ENCODE peak calls at places on chromosome 2, in four cellular contexts. K is thyroid gland, C is neuronal stem cell, X is IMR-90. D is an unnamed sample. For H3K4me1, the result is how much of the 10 kb centered on the place peaks cover.

GRCh38 chr2:216603010-216603883 is 30.0 kb upstream of the IGFBP2 start:
- DNase-seq in K (no peak), C (no peak), X (no peak), D (no peak)

GRCh38 chr2:185391571-185391970 is 347.0 kb upstream of the FSIP2 start:
- DNase-seq in K (no peak), C (no peak), X (no peak), D (no peak)

GRCh38 chr2:103959174-103960125 is 894.5 kb upstream of the POU3F3 start:
- DNase-seq in K (peak), C (peak), X (no peak), D (no peak)

GRCh38 chr2:79103199-79103598 is 15.4 kb upstream of the REG1B start:
- DNase-seq in K (no peak), C (no peak), X (no peak), D (no peak)

GRCh38 chr2:45205985-45206384 is 196.7 kb upstream of the SIX2 start:
- DNase-seq in K (no peak), C (no peak), X (no peak), D (no peak)

GRCh38 chr2:120988741-120989555 is 253.3 kb downstream of the GLI2 start:
- DNase-seq in K (no peak), C (no peak), X (no peak), D (no peak)

GRCh38 chr2:212711851-212712250 is 173.2 kb upstream of the ERBB4 start:
- DNase-seq in K (no peak), C (no peak), X (peak), D (no peak)

GRCh38 chr2:14720319-14720718 is 87.8 kb downstream of the LRATD1 start:
- DNase-seq in K (no peak), C (no peak), X (peak), D (no peak)

GRCh38 chr2:233597522-233597921 is 19.9 kb upstream of the UGT1A8 start:
- DNase-seq in K (no peak), C (no peak), X (no peak), D (no peak)

GRCh38 chr2:219508444-219508734 is 5.9 kb upstream of the ASIC4 start:
- DNase-seq in K (no peak), C (no peak), X (no peak), D (no peak)

GRCh38 chr2:132669854-132670103 is 226 bp downstream of the LYPD1 start:
- DNase-seq in K (no peak), C (peak), X (no peak), D (no peak)

GRCh38 chr2:70088508-70089219 is 1.4 kb downstream of the PCBP1 start:
- DNase-seq in K (no peak), C (no peak), X (peak), D (no peak)
- H3K4me1 ChIP-seq in K (under half), C (under half), X (under half), D (half or more)

GRCh38 chr2:197075754-197076337 is 149.3 kb upstream of the PGAP1 start:
- DNase-seq in K (no peak), C (no peak), X (no peak), D (no peak)
- H3K27ac ChIP-seq in K (no peak), C (no peak), X (no peak), D (no peak)

DNA sequence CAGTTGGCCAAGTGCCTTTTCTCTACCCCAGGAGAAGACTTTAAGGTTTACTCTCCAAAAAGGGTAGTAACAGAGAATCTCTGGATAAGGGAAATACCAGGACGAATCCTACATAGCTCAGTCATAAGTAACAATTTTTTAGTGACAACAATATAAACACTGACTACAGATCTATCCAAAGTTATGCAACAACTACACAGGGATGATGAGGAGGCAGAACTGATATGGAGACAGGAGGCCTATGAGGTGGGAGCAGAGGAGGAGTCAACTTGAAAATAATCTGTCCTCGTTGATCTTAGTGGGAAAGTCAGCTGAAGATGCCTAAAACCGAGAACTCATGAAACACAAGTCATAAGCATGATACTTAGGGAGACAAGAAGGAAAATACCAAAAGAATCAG is 40.2 kb downstream of the SLC35F5 start:
- DNase-seq in K (no peak), C (no peak), X (peak), D (no peak)
- H3K4me1 ChIP-seq in K (under half), C (under half), X (under half), D (under half)

GRCh38 chr2:168804214-168804613 is 1.8 kb downstream of the NOSTRIN start:
- DNase-seq in K (peak), C (no peak), X (no peak), D (no peak)

GRCh38 chr2:168802825-168803726 is 639 bp downstream of the NOSTRIN start:
- DNase-seq in K (peak), C (no peak), X (no peak), D (no peak)

GRCh38 chr2:168801456-168801855 is 981 bp upstream of the NOSTRIN start:
- DNase-seq in K (peak), C (no peak), X (no peak), D (no peak)

GRCh38 chr2:168798888-168799410 is 3.5 kb upstream of the NOSTRIN start:
- DNase-seq in K (peak), C (no peak), X (no peak), D (no peak)

DNA sequence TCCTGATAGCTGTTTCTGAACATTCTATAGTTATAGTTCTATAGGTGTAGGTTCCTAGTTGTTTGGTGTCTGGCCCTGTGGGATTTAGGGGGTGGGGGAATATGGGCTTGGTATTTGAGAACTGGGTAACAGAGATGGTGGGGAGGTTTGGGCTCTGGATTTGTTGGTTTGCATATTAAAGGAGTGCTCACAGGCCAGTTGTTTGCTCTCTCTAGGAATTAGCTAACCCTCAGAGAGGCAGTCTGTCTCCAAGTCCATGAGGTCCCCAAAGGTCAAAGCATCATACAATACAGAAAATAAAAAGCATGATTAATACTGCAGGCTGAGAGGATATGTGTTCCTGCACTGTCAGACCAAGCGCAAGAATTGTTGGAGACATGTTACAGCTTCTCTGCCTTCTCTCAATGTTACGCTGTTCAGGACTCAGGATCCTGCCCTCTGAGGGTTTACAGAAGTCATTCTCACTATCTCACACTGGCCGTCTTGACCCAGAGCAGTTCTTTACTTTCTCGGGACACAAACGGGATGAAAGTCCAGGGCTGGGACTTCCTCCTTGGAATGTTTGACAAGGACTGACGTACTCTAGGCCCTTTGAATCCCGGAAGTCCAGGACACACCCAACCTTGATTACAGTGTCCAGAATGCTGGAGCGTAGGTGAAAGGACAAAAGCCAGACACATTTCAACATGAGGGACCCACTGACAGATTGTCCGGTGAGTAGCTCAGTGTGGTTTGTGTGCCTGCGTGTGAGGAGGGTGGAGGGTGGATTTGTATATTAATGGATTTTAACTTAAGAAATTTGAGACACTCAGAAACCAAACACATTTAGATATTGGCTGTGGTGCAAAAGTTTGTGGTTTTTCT is at the start of gene NOSTRIN:
- DNase-seq in K (no peak), C (no peak), X (peak), D (no peak)
- H3K27ac ChIP-seq in K (peak), C (no peak), X (no peak), D (peak)